ENCODE peak calls at places on chromosomes 2 and 18, in ten cellular contexts. X is WERI-Rb-1, O is AG04450, S is HFF-Myc, Y is cerebellar cortex, F is mucosa of descending colon, J is EL, C is neuronal stem cell, G is T1000, V is Daoy. A is an unnamed sample.

GRCh38 chr2:220775856-220776467 is 796.1 kb downstream of the EPHA4 start:
- DNase-seq in X (no peak), O (no peak), S (no peak), Y (no peak), F (no peak), J (peak), C (no peak), G (no peak), V (no peak), A (no peak)

GRCh38 chr2:86580560-86580959 is 17.3 kb upstream of the CHMP3 start:
- DNase-seq in X (no peak), O (no peak), S (no peak), Y (no peak), F (no peak), J (no peak), C (no peak), G (no peak), V (no peak), A (no peak)

GRCh38 chr2:129681788-129682187 is 297.7 kb upstream of the RAB6C start:
- DNase-seq in X (no peak), O (no peak), S (no peak), Y (no peak), F (no peak), J (no peak), C (no peak), G (no peak), V (no peak), A (no peak)

GRCh38 chr2:228731517-228731916 is 539.6 kb downstream of the PID1 start:
- DNase-seq in X (no peak), O (peak), S (peak), Y (no peak), F (no peak), J (peak), C (no peak), G (no peak), V (peak), A (no peak)

GRCh38 chr2:129193961-129194360 is 785.5 kb upstream of the RAB6C start:
- DNase-seq in X (peak), O (no peak), S (no peak), Y (no peak), F (no peak), J (no peak), C (no peak), G (no peak), V (no peak), A (no peak)

GRCh38 chr2:182593394-182593707 is 122.7 kb upstream of the DNAJC10 start:
- DNase-seq in X (peak), O (peak), S (peak), Y (no peak), F (no peak), J (peak), C (no peak), G (peak), V (peak), A (peak)

GRCh38 chr18:39946623-39947061 is 2008.4 kb upstream of the PIK3C3 start:
- DNase-seq in X (no peak), O (peak), S (peak), Y (peak), F (no peak), J (peak), C (no peak), G (peak), V (no peak), A (peak)

GRCh38 chr2:127153691-127154158 is 46.8 kb upstream of the BIN1 start:
- DNase-seq in X (no peak), O (peak), S (no peak), Y (no peak), F (no peak), J (peak), C (no peak), G (peak), V (peak), A (peak)

GRCh38 chr18:48703033-48703386 is 164.2 kb downstream of the CTIF start:
- DNase-seq in X (no peak), O (no peak), S (no peak), Y (no peak), F (no peak), J (no peak), C (no peak), G (no peak), V (no peak), A (no peak)

GRCh38 chr2:168317282-168317681 is 69.9 kb upstream of the STK39 start:
- DNase-seq in X (no peak), O (no peak), S (no peak), Y (no peak), F (no peak), J (no peak), C (no peak), G (no peak), V (no peak), A (no peak)

GRCh38 chr2:20052872-20053281 is 1.4 kb upstream of the LAPTM4A start:
- DNase-seq in X (peak), O (peak), S (peak), Y (peak), F (peak), J (peak), C (no peak), G (no peak), V (peak), A (peak)

GRCh38 chr18:62957885-62958472 is 242.6 kb downstream of the PHLPP1 start:
- DNase-seq in X (peak), O (no peak), S (no peak), Y (peak), F (no peak), J (peak), C (peak), G (no peak), V (peak), A (peak)

GRCh38 chr2:127909019-127909418 is 23.3 kb upstream of the AMMECR1L start:
- DNase-seq in X (peak), O (no peak), S (no peak), Y (no peak), F (no peak), J (no peak), C (no peak), G (no peak), V (no peak), A (no peak)

GRCh38 chr2:164554487-164554886 is 66.8 kb downstream of the GRB14 start:
- DNase-seq in X (no peak), O (no peak), S (no peak), Y (no peak), F (no peak), J (no peak), C (no peak), G (no peak), V (no peak), A (no peak)

GRCh38 chr2:153872311-153873061 is 764 bp downstream of the GALNT13 start:
- DNase-seq in X (peak), O (no peak), S (no peak), Y (no peak), F (peak), J (no peak), C (no peak), G (no peak), V (no peak), A (no peak)

GRCh38 chr2:16386431-16386830 is 279.2 kb downstream of the CYRIA start:
- DNase-seq in X (no peak), O (no peak), S (no peak), Y (no peak), F (no peak), J (no peak), C (no peak), G (no peak), V (no peak), A (no peak)

GRCh38 chr2:195937173-195937572 is 131.5 kb downstream of the DNAH7 start:
- DNase-seq in X (no peak), O (no peak), S (no peak), Y (no peak), F (no peak), J (no peak), C (no peak), G (no peak), V (no peak), A (no peak)

GRCh38 chr18:56574827-56575226 is 63.6 kb downstream of the TXNL1 start:
- DNase-seq in X (no peak), O (no peak), S (no peak), Y (no peak), F (no peak), J (no peak), C (no peak), G (no peak), V (no peak), A (peak)

GRCh38 chr2:149149007-149149297 is 110.5 kb downstream of the LYPD6B start:
- DNase-seq in X (no peak), O (no peak), S (no peak), Y (no peak), F (no peak), J (no peak), C (no peak), G (no peak), V (no peak), A (no peak)

GRCh38 chr2:3500326-3500899 is 18.9 kb downstream of the ADI1 start:
- DNase-seq in X (peak), O (no peak), S (no peak), Y (no peak), F (peak), J (no peak), C (no peak), G (no peak), V (no peak), A (no peak)

GRCh38 chr18:79393181-79393598 is 2.5 kb upstream of the NFATC1 start:
- DNase-seq in X (no peak), O (no peak), S (no peak), Y (no peak), F (peak), J (peak), C (no peak), G (no peak), V (peak), A (no peak)

GRCh38 chr2:141105763-141106162 is 1025.1 kb downstream of the LRP1B start:
- DNase-seq in X (no peak), O (no peak), S (no peak), Y (no peak), F (no peak), J (no peak), C (no peak), G (no peak), V (no peak), A (no peak)

GRCh38 chr2:114040816-114041215 is 150.9 kb downstream of the ACTR3 start:
- DNase-seq in X (no peak), O (no peak), S (no peak), Y (no peak), F (no peak), J (no peak), C (no peak), G (no peak), V (no peak), A (no peak)

GRCh38 chr2:10973766-10974165 is 62.0 kb downstream of the KCNF1 start:
- DNase-seq in X (no peak), O (no peak), S (no peak), Y (no peak), F (no peak), J (no peak), C (no peak), G (no peak), V (no peak), A (no peak)

GRCh38 chr2:219244789-219245147 is 476 bp downstream of the GLB1L start:
- DNase-seq in X (no peak), O (no peak), S (no peak), Y (no peak), F (no peak), J (no peak), C (no peak), G (no peak), V (no peak), A (no peak)

GRCh38 chr2:73110622-73111299 is 2.0 kb downstream of the RAB11FIP5 start:
- DNase-seq in X (no peak), O (no peak), S (no peak), Y (no peak), F (no peak), J (peak), C (no peak), G (no peak), V (peak), A (peak)

GRCh38 chr2:57869763-57870344 is 176.8 kb upstream of the VRK2 start:
- DNase-seq in X (no peak), O (no peak), S (no peak), Y (no peak), F (no peak), J (no peak), C (no peak), G (no peak), V (no peak), A (no peak)

GRCh38 chr18:58827425-58827824 is 37.3 kb upstream of the ZNF532 start:
- DNase-seq in X (no peak), O (no peak), S (no peak), Y (no peak), F (no peak), J (no peak), C (no peak), G (no peak), V (no peak), A (no peak)

GRCh38 chr2:176637497-176638166 is 368.4 kb downstream of the MTX2 start:
- DNase-seq in X (peak), O (no peak), S (no peak), Y (no peak), F (peak), J (peak), C (peak), G (no peak), V (peak), A (peak)

GRCh38 chr2:205800804-205801203 is 118.5 kb downstream of the NRP2 start:
- DNase-seq in X (no peak), O (peak), S (peak), Y (no peak), F (peak), J (no peak), C (no peak), G (no peak), V (peak), A (peak)

GRCh38 chr2:66874411-66874810 is 439.5 kb downstream of the MEIS1 start:
- DNase-seq in X (no peak), O (no peak), S (no peak), Y (no peak), F (no peak), J (peak), C (no peak), G (no peak), V (no peak), A (no peak)

GRCh38 chr18:52570975-52571374 is 231.0 kb downstream of the DCC start:
- DNase-seq in X (no peak), O (no peak), S (no peak), Y (no peak), F (no peak), J (no peak), C (no peak), G (no peak), V (no peak), A (no peak)

GRCh38 chr2:34578641-34579040 is 979.5 kb upstream of the FAM98A start:
- DNase-seq in X (no peak), O (no peak), S (no peak), Y (no peak), F (no peak), J (no peak), C (no peak), G (no peak), V (no peak), A (no peak)

GRCh38 chr2:144137705-144138428 is 382.1 kb downstream of the ZEB2 start:
- DNase-seq in X (no peak), O (no peak), S (no peak), Y (no peak), F (no peak), J (peak), C (peak), G (no peak), V (no peak), A (no peak)

GRCh38 chr2:216202602-216203250 is 93.6 kb downstream of the XRCC5 start:
- DNase-seq in X (no peak), O (no peak), S (no peak), Y (no peak), F (no peak), J (no peak), C (no peak), G (no peak), V (no peak), A (no peak)

GRCh38 chr18:13813271-13813849 is 10.6 kb upstream of the MC5R start:
- DNase-seq in X (peak), O (no peak), S (no peak), Y (peak), F (no peak), J (peak), C (peak), G (peak), V (peak), A (peak)

A was measured in endothelial cell of umbilical vein.